ENCODE peak calls at places on chromosomes 4 and X, in nine cellular contexts. T is AG10803; G is pancreas; O is RWPE2; S is lung; F is endodermal cell; J is lower leg skin; K is brain microvascular endothelial cell; R is CD8-positive, alpha-beta memory T cell. L is an unnamed sample.

GRCh38 chr4:28149762-28150161 is 1289.1 kb downstream of the STIM2 start:
- DNase-seq in J (no peak), F (no peak), K (no peak), G (no peak), S (no peak), O (no peak), R (no peak), T (no peak), L (no peak)

GRCh38 chr4:187993827-187994226 is 1.7 kb upstream of the ZFP42 start:
- DNase-seq in J (no peak), O (no peak), S (no peak), R (no peak), K (peak; percentile 11), G (no peak), F (peak; percentile 88), T (no peak), L (no peak)

GRCh38 chr4:22389240-22389871 is 126.5 kb downstream of the ADGRA3 start:
- DNase-seq in S (no peak), F (peak; percentile 82), T (peak; percentile 82), J (no peak), R (peak; percentile 1), O (no peak), K (peak; percentile 77), G (peak; percentile 53), L (no peak)

GRCh38 chrX:91434351-91435168 is at the start of gene PABPC5:
- DNase-seq in K (peak; percentile 44), J (peak; percentile 94), S (peak; percentile 56), R (no peak), O (no peak), F (peak; percentile 95), T (peak; percentile 88), G (peak; percentile 26), L (no peak)

GRCh38 chr4:156778606-156779005 is 193.0 kb downstream of the PDGFC start:
- DNase-seq in J (no peak), O (no peak), S (no peak), K (no peak), F (no peak), G (no peak), T (peak; percentile 93), R (no peak), L (no peak)

GRCh38 chrX:150007356-150007755 is 69.1 kb upstream of the EOLA2 start:
- DNase-seq in O (no peak), J (no peak), T (no peak), F (no peak), G (no peak), R (no peak), S (no peak), K (no peak), L (no peak)

GRCh38 chr4:4555916-4556315 is 14.1 kb upstream of the STX18 start:
- DNase-seq in R (no peak), J (no peak), K (peak; percentile 85), S (no peak), G (no peak), O (no peak), T (peak; percentile 98), F (no peak), L (no peak)

GRCh38 chr4:109977854-109978501 is 65.3 kb downstream of the EGF start:
- DNase-seq in K (peak; percentile 64), R (peak; percentile 1), T (peak; percentile 58), S (no peak), J (no peak), O (no peak), G (no peak), F (no peak), L (peak; percentile 13)

GRCh38 chr4:140098481-140099132 is 55.4 kb downstream of the MAML3 start:
- DNase-seq in T (peak; percentile 64), J (no peak), G (no peak), S (no peak), K (no peak), O (no peak), F (no peak), R (no peak), L (no peak)

GRCh38 chrX:133350751-133351150 is 64.5 kb downstream of the GPC4 start:
- DNase-seq in R (no peak), J (peak; percentile 87), O (no peak), S (peak; percentile 32), F (no peak), K (no peak), G (no peak), T (peak; percentile 26), L (no peak)

GRCh38 chr4:173061160-173061559 is 107.5 kb upstream of the GALNT7 start:
- DNase-seq in K (no peak), J (no peak), O (no peak), S (no peak), T (no peak), F (no peak), R (no peak), G (no peak), L (no peak)

GRCh38 chrX:148500428-148501120 is at the start of gene AFF2:
- DNase-seq in G (peak; percentile 17), O (no peak), K (peak; percentile 4), S (peak; percentile 29), F (peak; percentile 75), T (peak; percentile 33), J (no peak), R (peak; percentile 21), L (peak; percentile 47)

GRCh38 chr4:145812902-145813301 is 125.7 kb downstream of the ZNF827 start:
- DNase-seq in T (no peak), J (no peak), K (peak; percentile 42), R (no peak), F (no peak), O (peak; percentile 87), G (no peak), S (no peak), L (no peak)

GRCh38 chr4:111127842-111128241 is 505.0 kb upstream of the PITX2 start:
- DNase-seq in T (no peak), O (no peak), J (no peak), S (no peak), R (no peak), G (no peak), F (no peak), K (no peak), L (no peak)

GRCh38 chrX:151801980-151802379 is 67.4 kb downstream of the CNGA2 start:
- DNase-seq in O (no peak), T (no peak), J (no peak), R (no peak), G (no peak), K (no peak), S (no peak), F (no peak), L (no peak)

GRCh38 chr4:7412586-7412975 is 22.1 kb downstream of the PSAPL1 start:
- DNase-seq in T (no peak), F (peak; percentile 48), G (no peak), K (no peak), R (no peak), S (no peak), J (peak; percentile 69), O (peak; percentile 29), L (no peak)

GRCh38 chrX:141642979-141643378 is 53.5 kb downstream of the SPANXA2 start:
- DNase-seq in K (no peak), F (no peak), T (peak; percentile 0), G (no peak), J (no peak), R (no peak), O (no peak), S (no peak), L (no peak)

GRCh38 chr4:73086095-73086869 is 16.8 kb upstream of the COX18 start:
- DNase-seq in K (no peak), R (peak; percentile 9), T (no peak), S (no peak), O (no peak), F (no peak), J (no peak), G (no peak), L (peak; percentile 30)

DNA sequence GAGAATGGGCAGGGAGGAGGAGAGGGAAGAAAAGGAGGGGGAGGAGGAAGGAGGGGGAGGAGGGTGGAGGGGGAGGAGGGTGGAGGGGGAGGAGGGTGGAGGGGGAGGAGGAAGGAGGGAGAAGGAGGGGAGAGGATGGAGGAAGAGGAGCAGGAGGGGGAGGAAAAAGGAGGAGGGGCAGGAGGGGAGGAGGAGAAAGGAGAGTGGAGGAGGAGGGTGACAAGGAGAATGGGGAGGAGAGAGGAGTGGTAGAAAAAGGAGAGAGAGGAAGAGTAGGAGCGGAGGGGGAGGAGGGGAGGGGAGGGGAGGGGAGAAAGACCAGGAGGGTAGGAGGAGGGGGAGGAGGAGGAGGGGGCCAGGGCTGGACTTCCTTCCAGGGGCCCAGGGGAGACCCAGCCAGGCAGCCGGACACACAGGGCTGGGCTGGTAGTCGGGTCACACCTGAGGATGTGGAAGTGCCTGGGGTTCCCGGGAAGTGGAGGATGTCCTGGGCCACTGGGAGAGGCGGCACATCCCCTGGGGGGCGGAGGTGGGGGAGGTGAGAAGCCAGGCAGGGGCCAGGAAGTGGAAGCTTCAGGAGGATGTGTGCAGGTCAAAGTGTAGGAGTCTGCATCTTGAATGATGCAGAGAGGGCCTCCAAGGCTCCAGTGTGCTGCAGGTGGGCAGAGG is 18.7 kb downstream of the IL3RA start:
- DNase-seq in G (no peak), F (peak; percentile 82), T (no peak), O (no peak), R (no peak), K (no peak), J (no peak), S (no peak), L (no peak)
- H3K4me3 ChIP-seq in G (no peak overlapping the region), F (no peak overlapping the region), T (no peak overlapping the region), O (no peak overlapping the region), R (no peak overlapping the region), K (no peak overlapping the region), J (no peak overlapping the region), S (no peak overlapping the region), L (no peak overlapping the region)

GRCh38 chr4:16598241-16599224 is 299.9 kb downstream of the LDB2 start:
- DNase-seq in J (no peak), O (no peak), G (no peak), R (no peak), S (no peak), K (peak; percentile 56), T (peak; percentile 62), F (no peak), L (no peak)
- H3K4me3 ChIP-seq in J (no peak overlapping the region), O (no peak overlapping the region), G (no peak overlapping the region), R (no peak overlapping the region), S (no peak overlapping the region), K (no peak overlapping the region), T (no peak overlapping the region), F (no peak overlapping the region), L (no peak overlapping the region)

GRCh38 chr4:149825336-149825735 is 9.7 kb upstream of the IQCM start:
- DNase-seq in T (no peak), R (no peak), G (no peak), J (no peak), O (no peak), S (no peak), K (no peak), F (no peak), L (no peak)

DNA sequence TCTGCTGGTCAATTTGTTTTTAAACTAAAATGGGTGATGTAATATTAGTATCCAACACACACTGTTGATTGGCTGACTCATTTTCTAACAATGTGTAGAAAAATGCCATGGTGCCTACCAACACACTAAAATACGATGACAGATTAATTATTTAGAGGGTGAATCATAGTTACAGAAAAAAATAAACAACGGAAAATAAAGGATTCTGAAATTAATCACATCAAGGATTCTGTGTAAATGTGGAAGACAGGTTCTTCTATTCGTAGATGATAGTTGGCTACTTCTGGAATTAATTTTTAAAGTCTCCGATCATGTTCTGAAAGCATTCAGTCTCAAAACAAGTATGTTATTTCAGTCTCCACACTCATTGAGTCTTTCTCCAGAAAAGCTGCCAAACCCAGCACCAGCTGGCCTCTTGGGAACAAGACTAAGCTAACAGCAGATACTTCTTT is 8.2 kb upstream of the IQCM start:
- DNase-seq in G (no peak), R (no peak), F (no peak), T (peak; percentile 94), J (no peak), O (no peak), S (no peak), K (peak; percentile 61), L (no peak)
- H3K4me3 ChIP-seq in G (no peak overlapping the region), R (no peak overlapping the region), F (no peak overlapping the region), T (no peak overlapping the region), J (no peak overlapping the region), O (no peak overlapping the region), S (no peak overlapping the region), K (no peak overlapping the region), L (no peak overlapping the region)

GRCh38 chrX:24146283-24146865 is 3.2 kb upstream of the ZFX start:
- DNase-seq in J (no peak), R (no peak), O (no peak), K (no peak), S (no peak), T (peak; percentile 42), G (no peak), F (no peak), L (no peak)
- H3K4me3 ChIP-seq in J (no peak overlapping the region), R (no peak overlapping the region), O (no peak overlapping the region), K (no peak overlapping the region), S (no peak overlapping the region), T (peak overlapping the region; percentile 20), G (peak overlapping the region; percentile 6), F (no peak overlapping the region), L (no peak overlapping the region)